ENCODE peak calls at places on chromosomes 11 and 22, in ten cellular contexts. One of them, this sample, is unnamed.

GRCh38 chr11:124536520-124536919 is 6.9 kb downstream of the OR8B12 start:
- DNase-seq in HL-60: peak; percentile 57
- DNase-seq in neural crest cell: no peak
- DNase-seq in PC-3: peak; percentile 51
- DNase-seq in brain microvascular endothelial cell: peak; percentile 99
- DNase-seq in A549: no peak
- DNase-seq in cardiac muscle cell: peak; percentile 97
- DNase-seq in MCF 10A: peak; percentile 67
- DNase-seq in stimulated activated CD4-positive, alpha-beta T cell treated with anti-CD3 and anti-CD28 coated beads, Interleukin-2, amount 100 ng/mL, for 48 hours: no peak
- DNase-seq in colonic mucosa: no peak
- DNase-seq in this sample: peak; percentile 11

GRCh38 chr22:44026630-44027511 is 2.8 kb downstream of the PARVB start:
- DNase-seq in HL-60: peak; percentile 94
- DNase-seq in neural crest cell: no peak
- DNase-seq in PC-3: no peak
- DNase-seq in brain microvascular endothelial cell: peak; percentile 84
- DNase-seq in A549: no peak
- DNase-seq in cardiac muscle cell: peak; percentile 62
- DNase-seq in MCF 10A: no peak
- DNase-seq in stimulated activated CD4-positive, alpha-beta T cell treated with anti-CD3 and anti-CD28 coated beads, Interleukin-2, amount 100 ng/mL, for 48 hours: peak; percentile 57
- DNase-seq in colonic mucosa: peak; percentile 59
- DNase-seq in this sample: no peak

GRCh38 chr11:79189604-79190003 is 251.2 kb downstream of the TENM4 start:
- DNase-seq in HL-60: no peak
- DNase-seq in neural crest cell: no peak
- DNase-seq in PC-3: no peak
- DNase-seq in brain microvascular endothelial cell: no peak
- DNase-seq in A549: no peak
- DNase-seq in cardiac muscle cell: no peak
- DNase-seq in MCF 10A: no peak
- DNase-seq in stimulated activated CD4-positive, alpha-beta T cell treated with anti-CD3 and anti-CD28 coated beads, Interleukin-2, amount 100 ng/mL, for 48 hours: no peak
- DNase-seq in colonic mucosa: no peak
- DNase-seq in this sample: no peak

GRCh38 chr22:36331912-36332622 is 55.7 kb downstream of the MYH9 start:
- DNase-seq in HL-60: peak; percentile 76
- DNase-seq in neural crest cell: no peak
- DNase-seq in PC-3: peak; percentile 68
- DNase-seq in brain microvascular endothelial cell: no peak
- DNase-seq in A549: peak; percentile 18
- DNase-seq in cardiac muscle cell: peak; percentile 59
- DNase-seq in MCF 10A: peak; percentile 68
- DNase-seq in stimulated activated CD4-positive, alpha-beta T cell treated with anti-CD3 and anti-CD28 coated beads, Interleukin-2, amount 100 ng/mL, for 48 hours: no peak
- DNase-seq in colonic mucosa: peak; percentile 78
- DNase-seq in this sample: peak; percentile 68

GRCh38 chr22:37349043-37349814 is 66.9 kb downstream of the CYTH4 start:
- DNase-seq in HL-60: no peak
- DNase-seq in neural crest cell: no peak
- DNase-seq in PC-3: no peak
- DNase-seq in brain microvascular endothelial cell: no peak
- DNase-seq in A549: no peak
- DNase-seq in cardiac muscle cell: no peak
- DNase-seq in MCF 10A: no peak
- DNase-seq in stimulated activated CD4-positive, alpha-beta T cell treated with anti-CD3 and anti-CD28 coated beads, Interleukin-2, amount 100 ng/mL, for 48 hours: no peak
- DNase-seq in colonic mucosa: no peak
- DNase-seq in this sample: no peak

GRCh38 chr22:16959345-16959930 is 48.6 kb downstream of the GAB4 start:
- DNase-seq in HL-60: no peak
- DNase-seq in neural crest cell: no peak
- DNase-seq in PC-3: no peak
- DNase-seq in brain microvascular endothelial cell: no peak
- DNase-seq in A549: no peak
- DNase-seq in cardiac muscle cell: no peak
- DNase-seq in MCF 10A: no peak
- DNase-seq in stimulated activated CD4-positive, alpha-beta T cell treated with anti-CD3 and anti-CD28 coated beads, Interleukin-2, amount 100 ng/mL, for 48 hours: no peak
- DNase-seq in colonic mucosa: no peak
- DNase-seq in this sample: no peak

GRCh38 chr11:67700141-67700540 is 25.7 kb upstream of the ALDH3B2 start:
- DNase-seq in HL-60: no peak
- DNase-seq in neural crest cell: no peak
- DNase-seq in PC-3: no peak
- DNase-seq in brain microvascular endothelial cell: no peak
- DNase-seq in A549: no peak
- DNase-seq in cardiac muscle cell: no peak
- DNase-seq in MCF 10A: no peak
- DNase-seq in stimulated activated CD4-positive, alpha-beta T cell treated with anti-CD3 and anti-CD28 coated beads, Interleukin-2, amount 100 ng/mL, for 48 hours: no peak
- DNase-seq in colonic mucosa: no peak
- DNase-seq in this sample: no peak

GRCh38 chr11:87368876-87369480 is 331.2 kb downstream of the TMEM135 start:
- DNase-seq in HL-60: no peak
- DNase-seq in neural crest cell: no peak
- DNase-seq in PC-3: peak; percentile 35
- DNase-seq in brain microvascular endothelial cell: no peak
- DNase-seq in A549: no peak
- DNase-seq in cardiac muscle cell: peak; percentile 4
- DNase-seq in MCF 10A: no peak
- DNase-seq in stimulated activated CD4-positive, alpha-beta T cell treated with anti-CD3 and anti-CD28 coated beads, Interleukin-2, amount 100 ng/mL, for 48 hours: no peak
- DNase-seq in colonic mucosa: no peak
- DNase-seq in this sample: no peak

GRCh38 chr11:110952150-110952549 is 239.9 kb upstream of the ARHGAP20 start:
- DNase-seq in HL-60: no peak
- DNase-seq in neural crest cell: no peak
- DNase-seq in PC-3: no peak
- DNase-seq in brain microvascular endothelial cell: no peak
- DNase-seq in A549: no peak
- DNase-seq in cardiac muscle cell: no peak
- DNase-seq in MCF 10A: no peak
- DNase-seq in stimulated activated CD4-positive, alpha-beta T cell treated with anti-CD3 and anti-CD28 coated beads, Interleukin-2, amount 100 ng/mL, for 48 hours: no peak
- DNase-seq in colonic mucosa: no peak
- DNase-seq in this sample: no peak

GRCh38 chr11:85196955-85197354 is 430.2 kb downstream of the DLG2 start:
- DNase-seq in HL-60: no peak
- DNase-seq in neural crest cell: no peak
- DNase-seq in PC-3: no peak
- DNase-seq in brain microvascular endothelial cell: no peak
- DNase-seq in A549: no peak
- DNase-seq in cardiac muscle cell: no peak
- DNase-seq in MCF 10A: no peak
- DNase-seq in stimulated activated CD4-positive, alpha-beta T cell treated with anti-CD3 and anti-CD28 coated beads, Interleukin-2, amount 100 ng/mL, for 48 hours: no peak
- DNase-seq in colonic mucosa: no peak
- DNase-seq in this sample: no peak

GRCh38 chr22:22948651-22949611 is 61.3 kb downstream of the IGLL5 start:
- DNase-seq in HL-60: no peak
- DNase-seq in neural crest cell: no peak
- DNase-seq in PC-3: no peak
- DNase-seq in brain microvascular endothelial cell: no peak
- DNase-seq in A549: no peak
- DNase-seq in cardiac muscle cell: peak; percentile 68
- DNase-seq in MCF 10A: peak; percentile 7
- DNase-seq in stimulated activated CD4-positive, alpha-beta T cell treated with anti-CD3 and anti-CD28 coated beads, Interleukin-2, amount 100 ng/mL, for 48 hours: no peak
- DNase-seq in colonic mucosa: no peak
- DNase-seq in this sample: no peak

GRCh38 chr11:109939176-109939810 is 153.9 kb upstream of the ZC3H12C start:
- DNase-seq in HL-60: peak; percentile 17
- DNase-seq in neural crest cell: no peak
- DNase-seq in PC-3: peak; percentile 94
- DNase-seq in brain microvascular endothelial cell: peak; percentile 68
- DNase-seq in A549: peak; percentile 38
- DNase-seq in cardiac muscle cell: peak; percentile 86
- DNase-seq in MCF 10A: peak; percentile 86
- DNase-seq in stimulated activated CD4-positive, alpha-beta T cell treated with anti-CD3 and anti-CD28 coated beads, Interleukin-2, amount 100 ng/mL, for 48 hours: no peak
- DNase-seq in colonic mucosa: peak; percentile 23
- DNase-seq in this sample: peak; percentile 21

GRCh38 chr11:69931994-69932910 is 113.0 kb upstream of the FGF3 start:
- DNase-seq in HL-60: no peak
- DNase-seq in neural crest cell: no peak
- DNase-seq in PC-3: no peak
- DNase-seq in brain microvascular endothelial cell: no peak
- DNase-seq in A549: no peak
- DNase-seq in cardiac muscle cell: no peak
- DNase-seq in MCF 10A: no peak
- DNase-seq in stimulated activated CD4-positive, alpha-beta T cell treated with anti-CD3 and anti-CD28 coated beads, Interleukin-2, amount 100 ng/mL, for 48 hours: no peak
- DNase-seq in colonic mucosa: no peak
- DNase-seq in this sample: no peak